ENCODE peak calls at places on chromosomes 1 and 21, in eight cellular contexts. One of them, this sample, is unnamed.

GRCh38 chr21:33027401-33028185 is 1.9 kb downstream of the OLIG2 start:
- DNase-seq in fibroblast of lung: no peak
- DNase-seq in LNCaP clone FGC: no peak
- DNase-seq in NAMALWA: no peak
- DNase-seq in renal cortical epithelial cell: no peak
- DNase-seq in substantia nigra: no peak
- DNase-seq in activated CD8-positive, alpha-beta memory T cell treated with anti-CD3 and anti-CD28 coated beads for 4 hours: no peak
- DNase-seq in KG1: no peak
- DNase-seq in this sample: no peak

GRCh38 chr1:246052603-246053002 is 454.5 kb downstream of the SMYD3 start:
- DNase-seq in LNCaP clone FGC: no peak
- DNase-seq in NAMALWA: no peak
- DNase-seq in substantia nigra: no peak
- DNase-seq in KG1: no peak
- DNase-seq in activated CD8-positive, alpha-beta memory T cell treated with anti-CD3 and anti-CD28 coated beads for 4 hours: no peak
- DNase-seq in renal cortical epithelial cell: no peak
- DNase-seq in fibroblast of lung: no peak
- DNase-seq in this sample: no peak

GRCh38 chr1:217493290-217493689 is 137.6 kb downstream of the GPATCH2 start:
- DNase-seq in substantia nigra: no peak
- DNase-seq in KG1: no peak
- DNase-seq in fibroblast of lung: no peak
- DNase-seq in LNCaP clone FGC: no peak
- DNase-seq in NAMALWA: no peak
- DNase-seq in activated CD8-positive, alpha-beta memory T cell treated with anti-CD3 and anti-CD28 coated beads for 4 hours: no peak
- DNase-seq in renal cortical epithelial cell: no peak
- DNase-seq in this sample: no peak

GRCh38 chr1:182570611-182570970 is 18.5 kb downstream of the RNASEL start:
- DNase-seq in substantia nigra: no peak
- DNase-seq in NAMALWA: no peak
- DNase-seq in fibroblast of lung: no peak
- DNase-seq in activated CD8-positive, alpha-beta memory T cell treated with anti-CD3 and anti-CD28 coated beads for 4 hours: no peak
- DNase-seq in renal cortical epithelial cell: peak; percentile 83
- DNase-seq in KG1: no peak
- DNase-seq in LNCaP clone FGC: no peak
- DNase-seq in this sample: no peak

GRCh38 chr1:90574692-90575370 is 142.3 kb downstream of the BARHL2 start:
- DNase-seq in LNCaP clone FGC: no peak
- DNase-seq in fibroblast of lung: no peak
- DNase-seq in substantia nigra: no peak
- DNase-seq in NAMALWA: no peak
- DNase-seq in activated CD8-positive, alpha-beta memory T cell treated with anti-CD3 and anti-CD28 coated beads for 4 hours: no peak
- DNase-seq in renal cortical epithelial cell: no peak
- DNase-seq in KG1: no peak
- DNase-seq in this sample: no peak

GRCh38 chr1:154157520-154158306 is 2.8 kb upstream of the NUP210L start:
- DNase-seq in activated CD8-positive, alpha-beta memory T cell treated with anti-CD3 and anti-CD28 coated beads for 4 hours: peak; percentile 75
- DNase-seq in NAMALWA: peak; percentile 38
- DNase-seq in LNCaP clone FGC: no peak
- DNase-seq in KG1: no peak
- DNase-seq in fibroblast of lung: peak; percentile 21
- DNase-seq in renal cortical epithelial cell: no peak
- DNase-seq in substantia nigra: no peak
- DNase-seq in this sample: no peak

GRCh38 chr1:86866665-86867064 is 47.3 kb downstream of the SELENOF start:
- DNase-seq in fibroblast of lung: peak; percentile 86
- DNase-seq in activated CD8-positive, alpha-beta memory T cell treated with anti-CD3 and anti-CD28 coated beads for 4 hours: no peak
- DNase-seq in KG1: no peak
- DNase-seq in NAMALWA: no peak
- DNase-seq in LNCaP clone FGC: no peak
- DNase-seq in substantia nigra: no peak
- DNase-seq in renal cortical epithelial cell: peak; percentile 42
- DNase-seq in this sample: no peak

GRCh38 chr21:42001781-42002180 is 8.4 kb downstream of the ZBTB21 start:
- DNase-seq in activated CD8-positive, alpha-beta memory T cell treated with anti-CD3 and anti-CD28 coated beads for 4 hours: no peak
- DNase-seq in NAMALWA: no peak
- DNase-seq in LNCaP clone FGC: no peak
- DNase-seq in renal cortical epithelial cell: no peak
- DNase-seq in substantia nigra: no peak
- DNase-seq in fibroblast of lung: no peak
- DNase-seq in KG1: no peak
- DNase-seq in this sample: no peak

GRCh38 chr1:83849191-83850061 is 149.5 kb downstream of the TTLL7 start:
- DNase-seq in substantia nigra: no peak
- DNase-seq in KG1: no peak
- DNase-seq in renal cortical epithelial cell: no peak
- DNase-seq in LNCaP clone FGC: no peak
- DNase-seq in NAMALWA: peak; percentile 15
- DNase-seq in activated CD8-positive, alpha-beta memory T cell treated with anti-CD3 and anti-CD28 coated beads for 4 hours: no peak
- DNase-seq in fibroblast of lung: no peak
- DNase-seq in this sample: no peak

GRCh38 chr1:164912290-164912689 is 353.3 kb downstream of the PBX1 start:
- DNase-seq in activated CD8-positive, alpha-beta memory T cell treated with anti-CD3 and anti-CD28 coated beads for 4 hours: no peak
- DNase-seq in NAMALWA: no peak
- DNase-seq in renal cortical epithelial cell: no peak
- DNase-seq in LNCaP clone FGC: no peak
- DNase-seq in KG1: no peak
- DNase-seq in substantia nigra: no peak
- DNase-seq in fibroblast of lung: no peak
- DNase-seq in this sample: no peak

GRCh38 chr21:21268061-21268471 is 269.9 kb downstream of the NCAM2 start:
- DNase-seq in LNCaP clone FGC: no peak
- DNase-seq in NAMALWA: no peak
- DNase-seq in activated CD8-positive, alpha-beta memory T cell treated with anti-CD3 and anti-CD28 coated beads for 4 hours: no peak
- DNase-seq in substantia nigra: no peak
- DNase-seq in renal cortical epithelial cell: peak; percentile 12
- DNase-seq in fibroblast of lung: no peak
- DNase-seq in KG1: no peak
- DNase-seq in this sample: no peak

This sample was measured in MM.1S.